ENCODE peak calls at places on chromosome 11, in five cellular contexts. Q, L, Y, S and M are unnamed samples.

GRCh38 chr11:12745787-12746186 is 71.6 kb downstream of the TEAD1 start:
- DNase-seq in Q (no peak), L (no peak), Y (no peak), S (no peak), M (no peak)

GRCh38 chr11:45384711-45385241 is 98.6 kb upstream of the SYT13 start:
- DNase-seq in Q (no peak), L (no peak), Y (no peak), S (no peak), M (peak)

GRCh38 chr11:6943131-6943530 is 16.9 kb downstream of the ZNF215 start:
- DNase-seq in Q (peak), L (no peak), Y (no peak), S (no peak), M (no peak)

GRCh38 chr11:17015639-17016125 is 1.5 kb upstream of the PLEKHA7 start:
- DNase-seq in Q (peak), L (no peak), Y (no peak), S (no peak), M (no peak)

GRCh38 chr11:130673698-130674097 is 225.3 kb downstream of the ADAMTS15 start:
- DNase-seq in Q (peak), L (no peak), Y (no peak), S (no peak), M (no peak)

GRCh38 chr11:34269031-34269430 is 88.8 kb downstream of the ABTB2 start:
- DNase-seq in Q (no peak), L (no peak), Y (no peak), S (no peak), M (no peak)

GRCh38 chr11:33891714-33892327 is at the start of gene LMO2:
- DNase-seq in Q (no peak), L (no peak), Y (no peak), S (no peak), M (no peak)

GRCh38 chr11:68383976-68384501 is 71.6 kb downstream of the LRP5 start:
- DNase-seq in Q (peak), L (peak), Y (peak), S (peak), M (peak)

GRCh38 chr11:105229257-105229656 is 89.7 kb upstream of the CARD18 start:
- DNase-seq in Q (peak), L (no peak), Y (no peak), S (no peak), M (no peak)

GRCh38 chr11:128417607-128418324 is 169.6 kb downstream of the ETS1 start:
- DNase-seq in Q (peak), L (no peak), Y (peak), S (no peak), M (no peak)

GRCh38 chr11:29448246-29448877 is 568.5 kb downstream of the KCNA4 start:
- DNase-seq in Q (peak), L (no peak), Y (peak), S (no peak), M (no peak)

GRCh38 chr11:116533186-116533825 is 239.5 kb downstream of the BUD13 start:
- DNase-seq in Q (no peak), L (no peak), Y (no peak), S (no peak), M (no peak)

GRCh38 chr11:75287579-75287978 is 47.0 kb downstream of the TPBGL start:
- DNase-seq in Q (no peak), L (no peak), Y (no peak), S (no peak), M (no peak)

GRCh38 chr11:132983289-132983688 is 549.0 kb downstream of the OPCML start:
- DNase-seq in Q (no peak), L (no peak), Y (no peak), S (no peak), M (no peak)

GRCh38 chr11:117424781-117425180 is 97.1 kb downstream of the CEP164 start:
- DNase-seq in Q (no peak), L (no peak), Y (peak), S (no peak), M (peak)

GRCh38 chr11:133835258-133836075 is 9.8 kb downstream of the SPATA19 start:
- DNase-seq in Q (peak), L (no peak), Y (peak), S (no peak), M (no peak)

GRCh38 chr11:13152736-13153541 is 124.7 kb upstream of the BMAL1 start:
- DNase-seq in Q (peak), L (no peak), Y (peak), S (no peak), M (no peak)

GRCh38 chr11:86495341-86495740 is 120.7 kb downstream of the CCDC81 start:
- DNase-seq in Q (no peak), L (no peak), Y (no peak), S (no peak), M (no peak)

GRCh38 chr11:118002010-118002540 is 15.9 kb downstream of the IL10RA start:
- DNase-seq in Q (no peak), L (no peak), Y (no peak), S (no peak), M (no peak)

GRCh38 chr11:112163875-112164521 is at the start of gene IL18:
- DNase-seq in Q (no peak), L (no peak), Y (no peak), S (peak), M (no peak)

GRCh38 chr11:131674051-131674755 is 303.8 kb downstream of the NTM start:
- DNase-seq in Q (peak), L (peak), Y (peak), S (no peak), M (no peak)

GRCh38 chr11:111801135-111801534 is 34.9 kb upstream of the PPP2R1B start:
- DNase-seq in Q (no peak), L (no peak), Y (no peak), S (no peak), M (no peak)

GRCh38 chr11:48012051-48012391 is 31.7 kb downstream of the PTPRJ start:
- DNase-seq in Q (no peak), L (no peak), Y (no peak), S (no peak), M (peak)

GRCh38 chr11:123187670-123188507 is 7.2 kb downstream of the CLMP start:
- DNase-seq in Q (peak), L (no peak), Y (peak), S (no peak), M (no peak)

GRCh38 chr11:72088076-72088806 is 7.6 kb downstream of the LRRC51 start:
- DNase-seq in Q (no peak), L (no peak), Y (no peak), S (no peak), M (no peak)

GRCh38 chr11:2445107-2445947 is 519 bp downstream of the KCNQ1 start:
- DNase-seq in Q (no peak), L (no peak), Y (no peak), S (peak), M (peak)

GRCh38 chr11:95156916-95157568 is 67.4 kb downstream of the ENDOD1 start:
- DNase-seq in Q (no peak), L (no peak), Y (no peak), S (peak), M (no peak)

GRCh38 chr11:112785104-112785503 is 176.1 kb upstream of the NCAM1 start:
- DNase-seq in Q (no peak), L (no peak), Y (no peak), S (no peak), M (no peak)

GRCh38 chr11:116648229-116649174 is 124.3 kb downstream of the BUD13 start:
- DNase-seq in Q (no peak), L (no peak), Y (no peak), S (no peak), M (no peak)

GRCh38 chr11:66339163-66339675 is 3.0 kb upstream of the RIN1 start:
- DNase-seq in Q (no peak), L (no peak), Y (no peak), S (no peak), M (peak)

GRCh38 chr11:27212248-27212780 is 150.7 kb downstream of the CCDC34 start:
- DNase-seq in Q (no peak), L (no peak), Y (no peak), S (no peak), M (no peak)
- TF ChIP-seq CTCF in Q (no peak), L (no peak), Y (no peak), S (no peak), M (no peak)

DNA sequence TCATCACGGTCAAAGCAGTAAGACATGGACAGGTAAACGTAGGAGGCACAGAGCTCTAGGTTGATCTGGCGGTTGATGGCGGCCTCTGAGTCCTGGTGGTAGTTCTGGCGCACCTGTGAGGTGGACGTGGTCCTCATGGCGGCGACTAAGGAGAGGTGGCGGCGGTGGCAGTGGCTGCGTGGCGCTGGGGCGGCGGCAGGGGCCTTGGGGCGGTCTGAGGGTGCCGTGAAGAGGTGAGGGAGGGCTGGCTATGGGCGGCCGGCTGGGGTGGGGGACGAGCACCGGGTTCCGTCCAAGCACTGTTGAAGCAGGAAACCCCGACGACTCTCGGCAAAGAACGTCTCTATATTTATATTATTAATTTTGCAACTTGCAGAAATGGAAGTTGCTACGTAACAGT is 85.6 kb downstream of the RSF1 start:
- DNase-seq in Q (no peak), L (no peak), Y (no peak), S (no peak), M (peak)
- TF ChIP-seq CTCF in Q (no peak), L (no peak), Y (no peak), S (no peak), M (no peak)

GRCh38 chr11:11577246-11577855 is 44.5 kb downstream of the GALNT18 start:
- DNase-seq in Q (peak), L (no peak), Y (peak), S (peak), M (no peak)
- TF ChIP-seq CTCF in Q (no peak), L (no peak), Y (no peak), S (no peak), M (no peak)

GRCh38 chr11:62195945-62196344 is 5.9 kb downstream of the SCGB1D1 start:
- DNase-seq in Q (no peak), L (no peak), Y (no peak), S (no peak), M (no peak)
- TF ChIP-seq CTCF in Q (no peak), L (no peak), Y (no peak), S (no peak), M (no peak)

GRCh38 chr11:121450424-121450823 is 1.7 kb upstream of the SORL1 start:
- DNase-seq in Q (no peak), L (no peak), Y (no peak), S (no peak), M (no peak)
- TF ChIP-seq CTCF in Q (no peak), L (no peak), Y (no peak), S (no peak), M (no peak)

GRCh38 chr11:73650400-73650799 is 4.0 kb downstream of the PLEKHB1 start:
- DNase-seq in Q (no peak), L (no peak), Y (no peak), S (no peak), M (no peak)
- TF ChIP-seq CTCF in Q (no peak), L (no peak), Y (no peak), S (no peak), M (no peak)